ENCODE peak calls at places on chromosomes 7 and 10, in four cellular contexts. W is fibroblast of mammary gland, X is glutamatergic neuron, J is hepatocyte. D is an unnamed sample.

GRCh38 chr10:133058267-133059092 is 29.2 kb upstream of the ADGRA1 start:
- DNase-seq in W (no peak), X (no peak), J (no peak), D (peak)

GRCh38 chr10:101818958-101819633 is 852 bp upstream of the OGA start:
- DNase-seq in W (no peak), X (no peak), J (peak), D (no peak)

GRCh38 chr10:70481831-70482530 is 3.4 kb downstream of the PALD1 start:
- DNase-seq in W (no peak), X (no peak), J (no peak), D (no peak)

GRCh38 chr7:30754315-30754877 is 2.5 kb downstream of the INMT start:
- DNase-seq in W (no peak), X (no peak), J (no peak), D (no peak)

GRCh38 chr10:68303849-68304412 is 27.9 kb upstream of the HNRNPH3 start:
- DNase-seq in W (no peak), X (no peak), J (no peak), D (no peak)

GRCh38 chr7:110119883-110120581 is 970.9 kb upstream of the LRRN3 start:
- DNase-seq in W (no peak), X (no peak), J (peak), D (no peak)

GRCh38 chr7:140678816-140679130 is 6.0 kb downstream of the ADCK2 start:
- DNase-seq in W (no peak), X (no peak), J (no peak), D (no peak)

GRCh38 chr10:100528885-100529472 is 692 bp downstream of the NDUFB8 start:
- DNase-seq in W (peak), X (peak), J (no peak), D (no peak)

GRCh38 chr7:53350241-53350640 is 314.8 kb downstream of the POM121L12 start:
- DNase-seq in W (no peak), X (peak), J (peak), D (peak)

GRCh38 chr10:69497611-69498390 is 46.5 kb downstream of the TSPAN15 start:
- DNase-seq in W (no peak), X (no peak), J (no peak), D (no peak)

GRCh38 chr7:108222236-108222892 is 92.2 kb upstream of the LAMB4 start:
- DNase-seq in W (no peak), X (no peak), J (no peak), D (no peak)

GRCh38 chr10:84837041-84837766 is 508.8 kb downstream of the CCSER2 start:
- DNase-seq in W (no peak), X (no peak), J (no peak), D (no peak)

GRCh38 chr10:117274509-117274908 is 33.6 kb downstream of the SLC18A2 start:
- DNase-seq in W (no peak), X (no peak), J (no peak), D (no peak)

GRCh38 chr10:74957199-74958084 is 131.0 kb downstream of the KAT6B start:
- DNase-seq in W (no peak), X (no peak), J (no peak), D (no peak)

GRCh38 chr10:93991101-93991500 is 2.6 kb upstream of the PLCE1 start:
- DNase-seq in W (no peak), X (no peak), J (no peak), D (no peak)

GRCh38 chr7:422191-422885 is 97.3 kb downstream of the PDGFA start:
- DNase-seq in W (no peak), X (no peak), J (no peak), D (no peak)

GRCh38 chr10:124250506-124250905 is 157.1 kb upstream of the CHST15 start:
- DNase-seq in W (no peak), X (no peak), J (no peak), D (no peak)

GRCh38 chr10:46233101-46233500 is 53.7 kb upstream of the ANTXRL start:
- DNase-seq in W (no peak), X (no peak), J (no peak), D (no peak)

GRCh38 chr7:142774826-142775225 is 4.1 kb downstream of the PRSS2 start:
- DNase-seq in W (no peak), X (no peak), J (no peak), D (no peak)

GRCh38 chr7:45644237-45644636 is 70.1 kb downstream of the ADCY1 start:
- DNase-seq in W (no peak), X (no peak), J (no peak), D (no peak)

GRCh38 chr10:95404864-95405263 is 114.1 kb upstream of the PDLIM1 start:
- DNase-seq in W (no peak), X (no peak), J (no peak), D (no peak)

GRCh38 chr7:25716421-25716820 is 435.6 kb upstream of the NFE2L3 start:
- DNase-seq in W (peak), X (no peak), J (no peak), D (no peak)

GRCh38 chr7:98338441-98338840 is 57.0 kb downstream of the BRI3 start:
- DNase-seq in W (no peak), X (no peak), J (no peak), D (no peak)

GRCh38 chr10:98097175-98097574 is 37.3 kb upstream of the R3HCC1L start:
- DNase-seq in W (no peak), X (no peak), J (no peak), D (no peak)

GRCh38 chr10:98098247-98098646 is 36.2 kb upstream of the R3HCC1L start:
- DNase-seq in W (no peak), X (no peak), J (no peak), D (no peak)

GRCh38 chr10:98097611-98098010 is 36.8 kb upstream of the R3HCC1L start:
- DNase-seq in W (no peak), X (peak), J (no peak), D (no peak)

GRCh38 chr10:98096316-98096715 is 38.1 kb upstream of the R3HCC1L start:
- DNase-seq in W (no peak), X (no peak), J (no peak), D (no peak)

DNA sequence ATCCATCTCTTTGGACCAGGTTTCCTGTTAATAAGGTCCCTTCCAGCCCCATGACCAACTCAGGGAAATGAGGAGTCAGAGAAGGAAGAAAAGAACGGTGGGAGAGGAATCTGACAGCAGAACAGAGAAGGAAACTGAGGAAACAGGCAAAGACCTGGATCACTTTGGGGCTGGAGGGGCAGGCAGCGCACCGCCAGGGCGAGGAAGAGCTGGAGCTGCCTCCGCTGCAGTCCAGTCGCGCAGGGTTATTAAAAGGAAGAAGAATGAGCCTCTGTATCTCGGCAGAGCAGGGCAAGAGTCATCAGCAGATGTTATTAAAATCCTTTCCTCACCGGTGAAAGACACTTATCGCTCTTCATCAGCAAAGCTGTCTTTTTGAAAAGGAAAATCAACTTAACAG is 37.7 kb upstream of the R3HCC1L start:
- DNase-seq in W (no peak), X (no peak), J (no peak), D (no peak)
- TF ChIP-seq CTCF in W (no peak), X (no peak), J (no peak), D (no peak)

GRCh38 chr7:81577642-81578349 is 192.1 kb downstream of the HGF start:
- DNase-seq in W (no peak), X (no peak), J (no peak), D (no peak)
- TF ChIP-seq CTCF in W (no peak), X (no peak), J (no peak), D (no peak)

DNA sequence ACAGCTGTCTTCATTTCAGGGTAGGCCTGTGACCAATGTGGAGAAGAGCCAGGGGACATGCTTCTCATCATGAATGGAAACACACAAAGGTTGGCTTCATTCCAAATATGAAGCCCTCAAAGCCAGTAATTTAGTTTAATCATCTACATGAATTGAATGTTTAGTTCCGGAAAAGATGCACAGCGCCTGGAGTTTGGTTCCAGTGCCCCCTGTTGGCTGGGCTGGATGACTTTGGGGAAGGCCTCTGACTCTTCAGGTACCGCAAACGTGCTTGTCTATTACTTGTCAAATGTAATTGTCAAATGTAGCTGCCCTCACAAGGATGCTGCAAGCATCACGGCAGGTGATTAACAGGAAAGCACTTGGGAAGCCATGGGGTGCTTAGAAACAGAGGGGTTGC is 130.7 kb downstream of the ADRA2A start:
- DNase-seq in W (no peak), X (no peak), J (no peak), D (peak)
- TF ChIP-seq CTCF in W (no peak), X (no peak), J (no peak), D (peak)

DNA sequence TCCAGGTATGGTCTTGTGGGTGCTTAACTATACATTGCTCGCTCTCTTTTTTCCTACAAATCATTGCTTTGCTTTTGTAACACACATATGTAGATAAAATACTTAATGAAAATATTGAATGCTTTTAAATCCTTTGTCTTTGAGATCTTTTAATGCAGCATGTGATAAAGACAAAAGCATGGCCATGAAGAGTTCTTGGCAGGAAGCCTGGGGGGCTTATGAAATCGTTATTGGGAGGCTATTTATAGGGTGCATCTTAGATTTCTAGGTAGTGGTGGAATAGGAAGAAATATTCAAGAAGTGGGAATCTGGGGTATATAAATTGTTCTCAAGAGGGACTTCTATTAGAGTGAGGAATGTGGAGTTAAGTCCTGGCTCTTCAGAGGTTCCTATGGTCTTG is 21.9 kb downstream of the UBE2D1 start:
- DNase-seq in W (no peak), X (no peak), J (no peak), D (no peak)
- TF ChIP-seq CTCF in W (no peak), X (no peak), J (no peak), D (no peak)

GRCh38 chr7:149317986-149318672 is 56.1 kb downstream of the ZNF783 start:
- DNase-seq in W (no peak), X (no peak), J (no peak), D (peak)
- TF ChIP-seq CTCF in W (peak), X (peak), J (no peak), D (peak)